ENCODE peak calls at places on chromosomes 16 and 17, in six cellular contexts. X is trophoblast cell, H is IMR-90, T is neuronal stem cell, S is H9, O is H1. L is an unnamed sample.

GRCh38 chr16:49720225-49720624 is 135.7 kb downstream of the ZNF423 start:
- DNase-seq in S (no peak), O (no peak), H (no peak), X (no peak), T (no peak), L (peak; percentile 33)

GRCh38 chr17:31581491-31581890 is 190.0 kb downstream of the RAB11FIP4 start:
- DNase-seq in H (peak; percentile 29), O (no peak), S (peak; percentile 32), X (peak; percentile 22), T (no peak), L (no peak)

GRCh38 chr16:50679676-50680555 is 1.2 kb downstream of the SNX20 start:
- DNase-seq in X (no peak), T (no peak), H (no peak), O (no peak), S (no peak), L (no peak)

GRCh38 chr17:82322526-82323453 is 5.4 kb upstream of the CD7 start:
- DNase-seq in O (no peak), T (no peak), S (no peak), H (no peak), X (no peak), L (no peak)

GRCh38 chr16:50603206-50604064 is 55.2 kb downstream of the NKD1 start:
- DNase-seq in H (no peak), S (no peak), T (no peak), O (no peak), X (no peak), L (no peak)

GRCh38 chr17:67491678-67492019 is 114.6 kb downstream of the PITPNC1 start:
- DNase-seq in H (no peak), X (no peak), T (no peak), O (no peak), S (peak; percentile 28), L (no peak)

GRCh38 chr17:80730739-80731138 is 186.1 kb downstream of the RPTOR start:
- DNase-seq in T (no peak), H (no peak), X (no peak), O (no peak), S (no peak), L (no peak)

GRCh38 chr17:78783711-78784396 is 1.8 kb upstream of the CYTH1 start:
- DNase-seq in T (no peak), O (no peak), H (no peak), S (no peak), X (peak; percentile 69), L (no peak)

GRCh38 chr16:50272111-50272571 is 5.8 kb downstream of the ADCY7 start:
- DNase-seq in T (no peak), O (no peak), S (no peak), X (peak; percentile 93), H (no peak), L (no peak)

GRCh38 chr17:77429985-77430752 is 289.4 kb downstream of the SEC14L1 start:
- DNase-seq in X (peak; percentile 91), O (peak; percentile 95), H (peak; percentile 99), S (peak; percentile 98), T (peak; percentile 84), L (peak; percentile 99)
- H3K18ac ChIP-seq in X (peak overlapping the region; percentile 3), O (no peak overlapping the region), H (peak overlapping the region; percentile 42), S (no peak overlapping the region), T (peak overlapping the region; percentile 40), L (no peak overlapping the region)

DNA sequence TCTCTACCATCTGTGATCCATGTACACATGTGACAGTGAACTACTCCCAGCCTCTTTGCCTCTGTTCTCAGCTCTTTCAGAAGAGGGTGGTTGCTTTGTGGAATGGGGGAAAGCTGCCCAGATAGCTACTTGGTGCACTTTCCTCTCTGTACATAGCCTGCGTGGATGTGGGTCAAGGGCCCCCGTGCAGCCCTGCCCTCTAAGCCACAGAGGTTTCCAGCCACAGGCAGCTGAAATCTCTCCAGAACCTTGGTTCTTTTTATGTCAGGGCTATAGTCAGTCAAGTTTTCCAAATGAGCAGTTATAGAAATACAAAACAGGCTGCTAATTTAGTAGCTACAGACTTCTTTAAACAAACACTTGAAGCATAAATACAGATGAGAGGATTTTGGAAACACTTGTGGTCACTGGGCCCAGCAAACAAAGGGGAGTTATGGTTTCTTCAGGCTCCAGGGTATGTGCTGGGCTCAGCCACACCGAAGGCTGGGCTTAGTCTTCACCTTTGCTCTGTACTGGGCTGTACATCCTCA is 199.7 kb upstream of the ASIC2 start:
- DNase-seq in H (no peak), O (no peak), T (no peak), X (no peak), S (no peak), L (no peak)
- H3K18ac ChIP-seq in H (no peak overlapping the region), O (no peak overlapping the region), T (no peak overlapping the region), X (no peak overlapping the region), S (no peak overlapping the region), L (no peak overlapping the region)

DNA sequence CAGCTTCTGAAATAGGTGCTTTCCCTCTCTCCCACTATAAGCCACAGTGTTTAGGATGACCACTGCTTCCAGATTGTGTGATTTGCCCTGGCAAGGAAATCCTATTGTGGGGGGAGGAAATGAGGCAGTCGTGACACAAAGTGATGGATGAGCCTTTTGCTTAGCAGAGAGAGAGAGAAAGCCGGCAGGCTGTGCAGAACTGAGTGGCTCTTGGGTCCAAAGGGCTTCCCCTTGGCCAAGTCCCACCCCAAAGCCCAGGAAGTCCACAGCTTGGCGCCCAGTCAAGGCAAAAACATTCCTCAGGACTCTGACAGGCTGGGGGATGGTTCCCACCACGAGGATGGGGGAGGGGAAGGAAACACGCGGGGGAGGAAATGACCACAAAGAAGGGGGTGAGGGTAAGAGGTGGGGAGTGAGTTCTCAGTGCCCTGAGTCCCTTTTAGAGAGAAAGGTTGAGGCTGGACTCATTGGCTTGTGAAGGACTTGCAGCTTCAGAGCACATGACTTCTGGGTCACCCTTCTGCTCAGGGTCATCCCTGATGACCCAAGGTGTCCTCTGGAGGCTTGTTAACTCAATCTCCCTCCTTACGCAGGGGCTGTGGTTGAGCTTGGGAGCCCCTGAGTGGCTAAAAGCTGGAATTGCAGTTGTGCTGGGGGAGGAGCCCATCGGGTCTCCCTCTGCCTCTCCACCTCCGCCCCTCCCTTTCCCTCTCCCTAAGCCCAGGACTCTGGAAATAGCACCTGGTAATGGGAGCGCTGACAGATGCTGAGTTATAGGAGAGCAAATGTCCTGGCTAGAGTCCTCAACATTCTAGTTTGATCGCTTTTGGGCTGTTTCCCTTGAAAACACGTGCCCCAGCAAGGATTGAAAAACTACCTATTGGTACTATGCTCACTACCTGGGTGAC is 10.3 kb upstream of the MSL1 start:
- DNase-seq in T (no peak), H (peak; percentile 97), S (peak; percentile 97), O (peak; percentile 86), X (peak; percentile 86), L (peak; percentile 97)
- H3K18ac ChIP-seq in T (peak overlapping the region; percentile 87), H (peak overlapping the region; percentile 13), S (no peak overlapping the region), O (peak overlapping the region; percentile 93), X (peak overlapping the region; percentile 34), L (peak overlapping the region; percentile 7)

GRCh38 chr16:85350146-85350728 is 238.0 kb upstream of the CIBAR2 start:
- DNase-seq in H (no peak), X (no peak), S (no peak), O (no peak), T (no peak), L (no peak)
- H3K18ac ChIP-seq in H (no peak overlapping the region), X (peak overlapping the region; percentile 30), S (no peak overlapping the region), O (no peak overlapping the region), T (peak overlapping the region; percentile 86), L (no peak overlapping the region)

GRCh38 chr17:17682737-17683675 is 1.7 kb downstream of the RAI1 start:
- DNase-seq in X (peak; percentile 66), S (peak; percentile 65), H (peak; percentile 91), T (no peak), O (no peak), L (peak; percentile 84)
- H3K18ac ChIP-seq in X (peak overlapping the region; percentile 99), S (no peak overlapping the region), H (peak overlapping the region; percentile 77), T (peak overlapping the region; percentile 99), O (peak overlapping the region; percentile 48), L (peak overlapping the region; percentile 94)

GRCh38 chr17:68820825-68821481 is 134.2 kb downstream of the ABCA8 start:
- DNase-seq in S (no peak), X (no peak), O (no peak), H (no peak), T (no peak), L (peak; percentile 52)

GRCh38 chr17:68822752-68823289 is 132.4 kb downstream of the ABCA8 start:
- DNase-seq in S (no peak), X (no peak), H (no peak), O (no peak), T (no peak), L (no peak)

GRCh38 chr17:68819465-68819864 is 135.7 kb downstream of the ABCA8 start:
- DNase-seq in O (no peak), T (no peak), H (no peak), S (no peak), X (no peak), L (no peak)

GRCh38 chr17:68820476-68820824 is 134.7 kb downstream of the ABCA8 start:
- DNase-seq in X (no peak), S (no peak), O (no peak), T (no peak), H (no peak), L (no peak)

DNA sequence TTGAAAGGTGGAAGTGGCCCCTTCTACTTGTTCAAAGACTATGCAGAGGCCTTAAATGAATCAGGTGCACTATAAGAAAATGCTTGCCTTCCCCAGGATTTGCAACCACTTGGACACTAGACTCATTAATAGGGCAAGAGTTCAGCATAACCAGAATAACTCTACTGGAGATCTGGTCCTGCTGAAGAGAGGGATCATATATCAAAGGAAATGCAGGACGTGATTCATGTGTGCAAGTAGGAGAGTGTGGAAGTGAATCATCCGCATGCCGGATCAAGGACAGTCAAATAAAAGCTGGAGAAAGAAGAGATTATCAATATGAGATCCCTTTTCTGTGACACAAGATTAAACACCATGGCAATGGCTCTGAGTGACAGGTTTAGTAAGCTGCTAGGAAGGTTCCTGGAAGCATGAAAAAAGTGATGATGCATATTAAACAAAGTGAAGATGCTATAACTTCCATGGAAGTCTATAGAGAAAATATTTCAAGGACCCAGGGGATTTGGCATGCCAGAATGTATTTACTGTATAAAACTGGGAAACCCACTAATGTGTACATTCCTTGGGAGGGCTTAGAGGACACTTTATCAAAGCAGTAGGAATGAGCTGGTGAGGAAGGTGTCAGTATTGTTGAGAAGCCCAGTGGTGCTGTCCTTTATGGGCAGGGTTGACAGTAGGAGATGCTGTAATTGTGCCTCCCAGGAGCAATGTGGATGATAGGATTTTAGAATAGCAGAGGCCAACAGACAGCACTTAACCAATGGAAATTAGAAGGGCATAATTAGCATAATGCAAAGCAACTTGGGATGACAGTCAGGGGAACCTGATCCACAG is 133.1 kb downstream of the ABCA8 start:
- DNase-seq in S (no peak), T (no peak), H (peak; percentile 94), O (no peak), X (peak; percentile 8), L (no peak)
- H3K18ac ChIP-seq in S (no peak overlapping the region), T (no peak overlapping the region), H (no peak overlapping the region), O (no peak overlapping the region), X (no peak overlapping the region), L (no peak overlapping the region)

DNA sequence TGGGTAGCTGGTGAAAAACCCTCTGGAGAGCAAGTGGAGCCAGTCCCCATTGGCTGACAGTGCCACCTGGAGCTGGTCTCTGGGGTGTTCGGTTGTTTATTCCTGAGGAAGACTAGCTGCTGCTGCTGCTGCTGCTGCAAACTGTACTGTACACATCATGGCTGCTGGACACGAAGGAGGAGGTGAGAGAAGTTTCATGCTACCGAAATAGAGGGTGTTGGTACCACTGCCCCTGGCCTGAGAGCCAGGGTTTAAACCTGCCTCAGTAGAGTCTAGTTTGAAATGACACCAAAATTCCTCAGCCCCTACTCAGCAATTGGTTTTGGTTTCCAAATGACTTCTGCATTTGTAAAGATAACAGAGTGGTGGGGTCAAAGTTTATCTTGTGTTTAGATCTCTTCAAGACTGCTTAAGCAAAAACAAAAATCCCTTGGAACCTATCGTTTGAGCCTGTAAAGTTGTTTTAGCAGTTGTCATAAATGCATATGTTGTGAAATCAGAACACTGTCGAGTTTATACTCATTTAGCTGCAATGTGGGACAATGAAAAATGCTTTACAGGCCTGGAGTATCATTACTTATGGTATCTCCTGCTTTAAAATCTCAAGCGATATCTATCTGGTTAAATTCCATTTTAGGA is 40.8 kb downstream of the CYB5B start:
- DNase-seq in O (no peak), H (peak; percentile 79), S (no peak), X (peak; percentile 97), T (no peak), L (peak; percentile 53)
- H3K18ac ChIP-seq in O (no peak overlapping the region), H (peak overlapping the region; percentile 32), S (no peak overlapping the region), X (no peak overlapping the region), T (no peak overlapping the region), L (no peak overlapping the region)

L was measured in mesendoderm.